ENCODE peak calls at places on chromosome 5, in ten cellular contexts. W is body of pancreas, E is OCI-LY7, L is MM.1S, F is left lung, V is thoracic aorta, N is AG09309, B is fibroblast of lung, P is adrenal gland, M is stomach. H is an unnamed sample.

GRCh38 chr5:50667653-50668403 is 1.4 kb downstream of the PARP8 start:
- DNase-seq in W (peak), E (peak), L (peak), F (peak), V (no peak), N (no peak), B (peak), P (peak), M (peak), H (peak)

GRCh38 chr5:19018822-19019221 is 969.2 kb downstream of the CDH18 start:
- DNase-seq in W (no peak), E (no peak), L (peak), F (no peak), V (no peak), N (no peak), B (no peak), P (no peak), M (no peak), H (no peak)

GRCh38 chr5:42767491-42768105 is 11.0 kb downstream of the CCDC152 start:
- DNase-seq in W (no peak), E (peak), L (peak), F (no peak), V (no peak), N (no peak), B (no peak), P (no peak), M (no peak), H (no peak)

GRCh38 chr5:56941981-56942380 is 9.9 kb downstream of the MIER3 start:
- DNase-seq in W (no peak), E (no peak), L (no peak), F (no peak), V (no peak), N (peak), B (peak), P (no peak), M (no peak), H (no peak)

GRCh38 chr5:116881921-116882531 is 307.4 kb upstream of the SEMA6A start:
- DNase-seq in W (no peak), E (no peak), L (no peak), F (no peak), V (no peak), N (no peak), B (no peak), P (no peak), M (no peak), H (no peak)

GRCh38 chr5:18395126-18396110 is 761.2 kb downstream of the TAF11L14 start:
- DNase-seq in W (no peak), E (no peak), L (no peak), F (no peak), V (no peak), N (no peak), B (no peak), P (no peak), M (no peak), H (no peak)

GRCh38 chr5:83891261-83891660 is 170.6 kb upstream of the HAPLN1 start:
- DNase-seq in W (no peak), E (no peak), L (no peak), F (no peak), V (no peak), N (no peak), B (peak), P (no peak), M (no peak), H (no peak)

GRCh38 chr5:96714951-96715451 is 52.8 kb downstream of the CAST start:
- DNase-seq in W (peak), E (peak), L (no peak), F (peak), V (peak), N (peak), B (peak), P (peak), M (peak), H (peak)

GRCh38 chr5:53607896-53608295 is 47.5 kb downstream of the NDUFS4 start:
- DNase-seq in W (no peak), E (no peak), L (no peak), F (no peak), V (no peak), N (peak), B (peak), P (no peak), M (no peak), H (no peak)

GRCh38 chr5:136799806-136800372 is 434.5 kb upstream of the TRPC7 start:
- DNase-seq in W (no peak), E (no peak), L (no peak), F (no peak), V (no peak), N (no peak), B (peak), P (no peak), M (no peak), H (no peak)

GRCh38 chr5:31824886-31825774 is 186.2 kb downstream of the PDZD2 start:
- DNase-seq in W (peak), E (peak), L (peak), F (no peak), V (no peak), N (peak), B (peak), P (peak), M (peak), H (peak)

GRCh38 chr5:143229896-143230675 is 173.4 kb downstream of the NR3C1 start:
- DNase-seq in W (no peak), E (peak), L (peak), F (no peak), V (no peak), N (peak), B (no peak), P (no peak), M (no peak), H (no peak)

GRCh38 chr5:14708551-14708950 is 44.0 kb downstream of the OTULIN start:
- DNase-seq in W (no peak), E (no peak), L (no peak), F (no peak), V (no peak), N (no peak), B (no peak), P (no peak), M (no peak), H (no peak)

GRCh38 chr5:89372176-89372575 is 489.2 kb upstream of the MEF2C start:
- DNase-seq in W (no peak), E (no peak), L (no peak), F (no peak), V (no peak), N (no peak), B (peak), P (no peak), M (no peak), H (no peak)

GRCh38 chr5:67971223-67971830 is 244.2 kb upstream of the PIK3R1 start:
- DNase-seq in W (peak), E (no peak), L (no peak), F (no peak), V (no peak), N (peak), B (peak), P (peak), M (no peak), H (no peak)

GRCh38 chr5:103232393-103232999 is 26.1 kb upstream of the MACIR start:
- DNase-seq in W (peak), E (peak), L (peak), F (no peak), V (no peak), N (no peak), B (peak), P (no peak), M (no peak), H (no peak)

GRCh38 chr5:107698286-107698685 is 27.5 kb upstream of the EFNA5 start:
- DNase-seq in W (no peak), E (no peak), L (no peak), F (no peak), V (no peak), N (peak), B (peak), P (no peak), M (no peak), H (no peak)

DNA sequence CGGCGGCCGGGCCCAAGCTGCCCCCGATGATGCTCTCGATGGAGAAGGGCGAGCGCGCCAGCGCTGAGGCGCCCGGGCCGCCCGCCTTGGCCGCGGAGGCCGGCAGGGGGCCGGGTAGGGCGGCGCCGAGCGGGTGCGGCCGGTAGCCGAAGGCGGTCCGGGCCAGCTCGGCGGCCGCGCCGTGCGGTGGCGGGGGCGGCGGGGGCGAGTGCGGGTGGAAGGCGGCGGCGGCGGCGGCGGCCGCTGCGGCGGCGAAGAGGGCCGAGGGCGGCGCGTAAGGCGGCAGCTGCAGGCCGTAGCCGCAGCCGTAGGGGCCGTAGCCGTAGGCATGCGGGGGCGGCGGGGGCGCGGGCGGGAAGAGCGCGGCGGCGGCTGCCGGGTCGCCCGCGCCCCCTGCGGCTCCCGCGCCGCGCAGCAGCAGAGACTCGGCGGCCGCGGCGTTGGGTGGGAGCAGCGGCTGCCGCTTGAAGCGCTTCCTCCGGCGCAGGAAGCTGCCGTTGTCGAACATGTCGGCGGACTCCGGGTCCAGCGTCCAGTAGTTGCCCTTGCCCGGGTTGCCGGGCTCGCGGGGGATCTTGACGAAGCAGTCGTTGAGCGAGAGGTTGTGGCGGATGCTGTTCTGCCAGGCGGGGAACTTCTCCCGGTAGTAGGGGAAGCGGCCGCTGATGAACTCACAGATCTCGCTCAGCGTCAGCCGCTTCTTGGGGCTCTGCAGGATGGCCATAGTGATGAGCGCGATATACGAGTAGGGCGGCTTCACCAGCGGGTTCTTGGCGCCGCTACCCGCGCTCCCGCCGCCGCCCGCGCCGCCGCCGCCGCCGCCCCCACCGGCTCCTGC is 1.1 kb downstream of the FOXD1 start:
- DNase-seq in W (no peak), E (peak), L (peak), F (no peak), V (no peak), N (no peak), B (peak), P (no peak), M (no peak), H (peak)
- H3K4me3 ChIP-seq in W (no peak), E (peak), L (peak), F (no peak), V (peak), N (peak), B (peak), P (no peak), M (peak), H (peak)

GRCh38 chr5:137858223-137858916 is 9.3 kb upstream of the MYOT start:
- DNase-seq in W (no peak), E (no peak), L (peak), F (no peak), V (no peak), N (no peak), B (peak), P (no peak), M (no peak), H (no peak)

GRCh38 chr5:137856201-137856600 is 11.5 kb upstream of the MYOT start:
- DNase-seq in W (no peak), E (no peak), L (peak), F (no peak), V (no peak), N (no peak), B (no peak), P (no peak), M (no peak), H (no peak)

GRCh38 chr5:137862251-137862650 is 5.4 kb upstream of the MYOT start:
- DNase-seq in W (no peak), E (no peak), L (no peak), F (no peak), V (no peak), N (no peak), B (no peak), P (no peak), M (no peak), H (no peak)

GRCh38 chr5:137858954-137859353 is 8.7 kb upstream of the MYOT start:
- DNase-seq in W (no peak), E (no peak), L (no peak), F (no peak), V (no peak), N (no peak), B (no peak), P (peak), M (no peak), H (no peak)

GRCh38 chr5:137856916-137857862 is 10.5 kb upstream of the MYOT start:
- DNase-seq in W (no peak), E (no peak), L (no peak), F (no peak), V (no peak), N (no peak), B (no peak), P (no peak), M (no peak), H (no peak)
- H3K4me3 ChIP-seq in W (no peak), E (no peak), L (no peak), F (no peak), V (peak), N (no peak), B (no peak), P (no peak), M (no peak), H (no peak)

GRCh38 chr5:62138607-62139006 is 167.4 kb upstream of the KIF2A start:
- DNase-seq in W (no peak), E (no peak), L (no peak), F (no peak), V (no peak), N (no peak), B (no peak), P (no peak), M (no peak), H (no peak)

GRCh38 chr5:62142351-62142750 is 163.7 kb upstream of the KIF2A start:
- DNase-seq in W (no peak), E (no peak), L (no peak), F (no peak), V (no peak), N (no peak), B (no peak), P (no peak), M (no peak), H (no peak)

GRCh38 chr5:62144395-62145022 is 161.5 kb upstream of the KIF2A start:
- DNase-seq in W (peak), E (no peak), L (no peak), F (no peak), V (no peak), N (peak), B (peak), P (no peak), M (peak), H (no peak)

GRCh38 chr5:62139741-62140140 is 166.3 kb upstream of the KIF2A start:
- DNase-seq in W (no peak), E (no peak), L (no peak), F (no peak), V (no peak), N (no peak), B (no peak), P (no peak), M (no peak), H (no peak)

GRCh38 chr5:62143268-62144229 is 162.5 kb upstream of the KIF2A start:
- DNase-seq in W (no peak), E (peak), L (peak), F (no peak), V (no peak), N (peak), B (peak), P (no peak), M (no peak), H (no peak)
- H3K4me3 ChIP-seq in W (no peak), E (no peak), L (no peak), F (no peak), V (peak), N (no peak), B (no peak), P (no peak), M (no peak), H (no peak)

GRCh38 chr5:71533614-71534013 is 53.5 kb upstream of the MCCC2 start:
- DNase-seq in W (no peak), E (peak), L (no peak), F (no peak), V (no peak), N (no peak), B (peak), P (no peak), M (no peak), H (no peak)
- H3K4me3 ChIP-seq in W (no peak), E (no peak), L (no peak), F (no peak), V (no peak), N (no peak), B (no peak), P (no peak), M (no peak), H (no peak)

GRCh38 chr5:170327802-170328201 is 30.2 kb upstream of the LCP2 start:
- DNase-seq in W (no peak), E (no peak), L (no peak), F (no peak), V (no peak), N (no peak), B (no peak), P (no peak), M (no peak), H (no peak)
- H3K4me3 ChIP-seq in W (no peak), E (no peak), L (no peak), F (no peak), V (no peak), N (no peak), B (no peak), P (no peak), M (no peak), H (no peak)

DNA sequence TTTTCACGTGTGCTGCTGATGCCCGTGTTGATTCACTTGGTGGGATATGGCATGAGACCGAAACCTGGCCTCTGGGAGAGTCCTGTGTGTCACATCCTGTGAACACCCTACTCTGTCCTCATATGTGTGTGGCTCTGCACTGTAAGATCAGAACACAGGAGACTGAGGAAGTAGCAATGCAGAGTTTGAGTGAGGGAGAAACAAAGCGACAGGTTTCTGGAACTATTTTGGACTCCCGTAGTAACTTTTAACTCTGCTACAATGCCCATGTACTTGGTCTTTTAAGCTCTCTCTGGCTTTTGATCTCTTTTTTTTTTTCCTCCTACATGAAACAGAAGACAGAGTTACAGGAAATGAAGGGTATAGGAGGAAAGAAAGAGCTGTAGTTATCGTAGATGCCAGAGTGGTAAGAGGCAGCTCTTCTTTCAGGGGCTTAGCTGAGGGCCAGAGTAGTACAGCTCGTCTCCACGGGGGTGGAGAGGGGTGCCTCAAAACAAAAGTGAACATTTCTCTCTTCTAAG is 26.6 kb downstream of the GRAMD2B start:
- DNase-seq in W (no peak), E (no peak), L (peak), F (no peak), V (no peak), N (no peak), B (peak), P (peak), M (no peak), H (no peak)
- H3K4me3 ChIP-seq in W (no peak), E (no peak), L (peak), F (no peak), V (peak), N (no peak), B (no peak), P (no peak), M (no peak), H (no peak)

GRCh38 chr5:178216779-178217178 is 12.4 kb downstream of the HNRNPAB start:
- DNase-seq in W (no peak), E (no peak), L (no peak), F (no peak), V (no peak), N (no peak), B (no peak), P (no peak), M (no peak), H (no peak)

GRCh38 chr5:178214160-178214803 is 9.9 kb downstream of the HNRNPAB start:
- DNase-seq in W (no peak), E (no peak), L (no peak), F (no peak), V (no peak), N (no peak), B (no peak), P (no peak), M (no peak), H (no peak)

GRCh38 chr5:178218237-178218636 is 13.9 kb downstream of the HNRNPAB start:
- DNase-seq in W (no peak), E (no peak), L (no peak), F (no peak), V (no peak), N (no peak), B (no peak), P (no peak), M (no peak), H (no peak)

GRCh38 chr5:178215263-178216002 is 11.1 kb downstream of the HNRNPAB start:
- DNase-seq in W (no peak), E (no peak), L (no peak), F (no peak), V (no peak), N (no peak), B (no peak), P (no peak), M (no peak), H (no peak)

DNA sequence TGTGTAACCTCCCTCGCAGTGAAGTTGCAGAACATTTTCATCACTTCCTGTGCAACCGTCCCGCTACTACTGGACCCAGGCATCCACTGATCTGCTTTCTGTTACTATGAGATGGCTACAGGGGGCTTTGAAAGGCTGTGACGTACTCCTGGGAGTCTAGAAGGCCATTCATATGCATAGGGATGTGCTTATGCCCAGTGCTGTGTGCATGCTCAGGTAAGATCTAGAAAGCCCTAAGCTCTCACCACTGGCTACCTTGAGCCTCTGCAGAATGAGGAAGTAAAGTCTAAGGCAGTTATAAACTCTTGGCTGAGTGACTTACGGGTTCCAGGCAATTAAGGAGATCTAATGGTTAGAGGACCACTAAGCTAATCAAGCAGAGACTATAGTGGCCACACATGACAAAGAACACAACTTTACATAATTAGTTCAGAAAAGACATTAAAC is 11.8 kb downstream of the HNRNPAB start:
- DNase-seq in W (no peak), E (peak), L (no peak), F (no peak), V (no peak), N (no peak), B (no peak), P (no peak), M (no peak), H (no peak)
- H3K4me3 ChIP-seq in W (no peak), E (no peak), L (no peak), F (no peak), V (no peak), N (no peak), B (no peak), P (no peak), M (no peak), H (no peak)